ENCODE peak calls at places on chromosomes 4 and X, in six cellular contexts. J is IMR-90, A is stromal cell of bone marrow, D is AG08396, G is left ventricle myocardium inferior, N is fibroblast of mammary gland. I is an unnamed sample.

GRCh38 chrX:10109695-10110094 is 47.1 kb upstream of the CLCN4 start:
- DNase-seq in J (no peak), A (no peak), D (no peak), G (peak; percentile 66), N (no peak), I (no peak)

GRCh38 chr4:166274136-166274761 is 401.2 kb downstream of the TLL1 start:
- DNase-seq in J (no peak), A (no peak), D (no peak), G (no peak), N (peak; percentile 16), I (no peak)

GRCh38 chr4:98682719-98683118 is 24.3 kb upstream of the TSPAN5 start:
- DNase-seq in J (peak; percentile 61), A (no peak), D (peak; percentile 37), G (no peak), N (peak; percentile 47), I (peak; percentile 56)

GRCh38 chrX:138485224-138485623 is 226.3 kb downstream of the FGF13 start:
- DNase-seq in J (no peak), A (no peak), D (no peak), G (no peak), N (no peak), I (no peak)

GRCh38 chr4:37157403-37158167 is 87.0 kb upstream of the NWD2 start:
- DNase-seq in J (no peak), A (no peak), D (no peak), G (no peak), N (no peak), I (no peak)

GRCh38 chr4:147174561-147174960 is 228.9 kb upstream of the TTC29 start:
- DNase-seq in J (no peak), A (no peak), D (no peak), G (no peak), N (peak; percentile 8), I (no peak)

GRCh38 chr4:146637853-146638800 is 566 bp upstream of the POU4F2 start:
- DNase-seq in J (no peak), A (no peak), D (no peak), G (no peak), N (no peak), I (no peak)

GRCh38 chr4:8307714-8308113 is 38.2 kb downstream of the HTRA3 start:
- DNase-seq in J (no peak), A (no peak), D (no peak), G (peak; percentile 9), N (no peak), I (no peak)

GRCh38 chrX:38891641-38892413 is 90.6 kb downstream of the MID1IP1 start:
- DNase-seq in J (peak; percentile 75), A (no peak), D (no peak), G (no peak), N (peak; percentile 32), I (peak; percentile 18)

GRCh38 chrX:138886769-138887168 is 175.3 kb upstream of the FGF13 start:
- DNase-seq in J (no peak), A (no peak), D (no peak), G (no peak), N (peak; percentile 47), I (peak; percentile 49)

I was measured in fibroblast of lung.